ENCODE peak calls at places on chromosomes 12 and 14, in four cellular contexts. V is activated CD8-positive, alpha-beta memory T cell treated with anti-CD3 and anti-CD28 coated beads, Interleukin-2, amount 50 U/mL, for 48 hours; H is GM13977; P is Ammon's horn. U is an unnamed sample.

GRCh38 chr12:121610239-121611149 is 15.8 kb upstream of the ORAI1 start:
- DNase-seq in P (peak), H (no peak), V (no peak), U (no peak)

GRCh38 chr14:94564381-94564780 is 3.1 kb downstream of the SERPINA4 start:
- DNase-seq in V (no peak), P (no peak), H (no peak), U (no peak)

GRCh38 chr12:53770281-53770680 is 18.5 kb upstream of the CISTR start:
- DNase-seq in V (no peak), H (no peak), P (no peak), U (no peak)

GRCh38 chr12:107035733-107036132 is 48.8 kb upstream of the MTERF2 start:
- DNase-seq in H (no peak), V (no peak), P (no peak), U (no peak)

GRCh38 chr12:26686438-26686837 is 146.6 kb downstream of the ITPR2 start:
- DNase-seq in V (no peak), P (no peak), H (no peak), U (no peak)

GRCh38 chr12:48852734-48853168 is 788 bp upstream of the DDX23 start:
- DNase-seq in V (no peak), H (no peak), P (no peak), U (no peak)

GRCh38 chr12:65803253-65803652 is 21.0 kb upstream of the HMGA2 start:
- DNase-seq in P (no peak), V (no peak), H (no peak), U (no peak)

GRCh38 chr14:35196571-35196970 is 74.2 kb downstream of the PRORP start:
- DNase-seq in H (no peak), V (no peak), P (no peak), U (no peak)

GRCh38 chr12:57889541-57889989 is 43.0 kb upstream of the CTDSP2 start:
- DNase-seq in V (no peak), H (no peak), P (no peak), U (peak)

GRCh38 chr12:94304566-94305061 is 155.1 kb downstream of the CEP83 start:
- DNase-seq in H (no peak), P (no peak), V (no peak), U (no peak)

GRCh38 chr12:684416-684815 is 21.2 kb upstream of the NINJ2 start:
- DNase-seq in H (no peak), V (no peak), P (no peak), U (no peak)

GRCh38 chr14:106872619-106873446 is 1346.5 kb downstream of the TMEM121 start:
- DNase-seq in V (peak), H (peak), P (no peak), U (no peak)

GRCh38 chr12:12081836-12082497 is 11.2 kb downstream of the BCL2L14 start:
- DNase-seq in H (peak), V (no peak), P (peak), U (peak)

GRCh38 chr14:68785817-68786490 is 6.9 kb downstream of the ZFP36L1 start:
- DNase-seq in P (no peak), H (no peak), V (peak), U (no peak)

GRCh38 chr14:40318211-40318719 is 886.0 kb upstream of the FBXO33 start:
- DNase-seq in H (no peak), V (no peak), P (no peak), U (no peak)

GRCh38 chr12:119649202-119649808 is 18.6 kb upstream of the PRKAB1 start:
- DNase-seq in H (peak), P (no peak), V (no peak), U (no peak)

GRCh38 chr12:94141004-94141764 is 7.2 kb upstream of the PLXNC1 start:
- DNase-seq in V (peak), H (no peak), P (no peak), U (no peak)

GRCh38 chr12:49017764-49018281 is 753 bp downstream of the PRKAG1 start:
- DNase-seq in V (peak), P (no peak), H (no peak), U (no peak)

GRCh38 chr12:114241973-114242434 is 163.9 kb downstream of the TBX5 start:
- DNase-seq in H (no peak), P (no peak), V (no peak), U (no peak)